ENCODE peak calls at places on chromosome 9, in four cellular contexts. One of them, this sample, is unnamed.

GRCh38 chr9:71628247-71628646 is 140.1 kb downstream of the CEMIP2 start:
- DNase-seq in fibroblast of the aortic adventitia: peak
- DNase-seq in fibroblast of lung: no peak
- DNase-seq in AG10803: peak
- DNase-seq in this sample: no peak

GRCh38 chr9:111178361-111179043 is 140.2 kb upstream of the LPAR1 start:
- DNase-seq in fibroblast of the aortic adventitia: peak
- DNase-seq in fibroblast of lung: peak
- DNase-seq in AG10803: peak
- DNase-seq in this sample: peak

GRCh38 chr9:108751301-108751824 is 104.4 kb downstream of the ACTL7B start:
- DNase-seq in fibroblast of the aortic adventitia: no peak
- DNase-seq in fibroblast of lung: no peak
- DNase-seq in AG10803: peak
- DNase-seq in this sample: no peak

GRCh38 chr9:110536802-110537201 is 42.7 kb downstream of the SVEP1 start:
- DNase-seq in fibroblast of the aortic adventitia: peak
- DNase-seq in fibroblast of lung: peak
- DNase-seq in AG10803: peak
- DNase-seq in this sample: peak

GRCh38 chr9:107597743-107598217 is 108.2 kb upstream of the KLF4 start:
- DNase-seq in fibroblast of the aortic adventitia: no peak
- DNase-seq in fibroblast of lung: no peak
- DNase-seq in AG10803: no peak
- DNase-seq in this sample: no peak

GRCh38 chr9:69745716-69746538 is 13.9 kb downstream of the PTAR1 start:
- DNase-seq in fibroblast of the aortic adventitia: peak
- DNase-seq in fibroblast of lung: peak
- DNase-seq in AG10803: peak
- DNase-seq in this sample: peak

GRCh38 chr9:15889555-15889954 is 336.7 kb downstream of the CCDC171 start:
- DNase-seq in fibroblast of the aortic adventitia: peak
- DNase-seq in fibroblast of lung: peak
- DNase-seq in AG10803: peak
- DNase-seq in this sample: peak

GRCh38 chr9:71254592-71255277 is 133.3 kb upstream of the TRPM3 start:
- DNase-seq in fibroblast of the aortic adventitia: no peak
- DNase-seq in fibroblast of lung: no peak
- DNase-seq in AG10803: no peak
- DNase-seq in this sample: no peak

GRCh38 chr9:133592731-133593409 is 16.3 kb downstream of the FAM163B start:
- DNase-seq in fibroblast of the aortic adventitia: no peak
- DNase-seq in fibroblast of lung: no peak
- DNase-seq in AG10803: no peak
- DNase-seq in this sample: no peak
- TF ChIP-seq CTCF in fibroblast of the aortic adventitia: peak
- TF ChIP-seq CTCF in fibroblast of lung: peak
- TF ChIP-seq CTCF in AG10803: peak
- TF ChIP-seq CTCF in this sample: peak

GRCh38 chr9:99015890-99016289 is 72.2 kb downstream of the COL15A1 start:
- DNase-seq in fibroblast of the aortic adventitia: no peak
- DNase-seq in fibroblast of lung: no peak
- DNase-seq in AG10803: no peak
- DNase-seq in this sample: no peak

GRCh38 chr9:99013550-99013949 is 69.8 kb downstream of the COL15A1 start:
- DNase-seq in fibroblast of the aortic adventitia: no peak
- DNase-seq in fibroblast of lung: no peak
- DNase-seq in AG10803: no peak
- DNase-seq in this sample: no peak

GRCh38 chr9:99015448-99015847 is 71.7 kb downstream of the COL15A1 start:
- DNase-seq in fibroblast of the aortic adventitia: no peak
- DNase-seq in fibroblast of lung: no peak
- DNase-seq in AG10803: no peak
- DNase-seq in this sample: no peak

GRCh38 chr9:99011161-99011709 is 67.5 kb downstream of the COL15A1 start:
- DNase-seq in fibroblast of the aortic adventitia: no peak
- DNase-seq in fibroblast of lung: peak
- DNase-seq in AG10803: no peak
- DNase-seq in this sample: peak

DNA sequence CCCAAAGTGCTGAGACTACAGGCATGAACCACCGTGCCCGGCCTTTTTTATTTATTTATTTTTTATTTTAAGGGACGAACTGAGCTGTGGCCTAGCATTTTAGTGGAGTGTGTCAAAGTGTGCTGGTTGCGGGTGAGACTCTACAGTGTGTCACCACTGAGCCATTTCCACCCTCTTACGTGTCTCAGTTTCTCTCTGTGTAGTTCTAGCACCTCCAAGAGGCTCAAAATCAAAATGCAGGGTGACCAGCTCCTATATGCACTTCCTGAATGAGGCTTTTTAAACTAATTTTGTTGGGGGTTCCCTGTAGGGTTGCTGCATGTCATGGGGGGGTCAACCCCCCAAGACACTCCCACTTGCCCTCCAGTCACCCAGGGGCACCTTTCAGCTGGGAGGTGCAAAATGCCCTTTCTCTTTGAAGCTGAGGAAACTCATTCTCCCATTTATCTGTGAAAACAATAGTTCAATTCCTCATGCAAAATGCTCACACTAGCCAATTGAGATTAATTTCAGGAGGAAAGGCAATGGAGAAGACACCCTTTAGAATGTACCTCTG is 69.3 kb downstream of the COL15A1 start:
- DNase-seq in fibroblast of the aortic adventitia: no peak
- DNase-seq in fibroblast of lung: no peak
- DNase-seq in AG10803: no peak
- DNase-seq in this sample: no peak
- H3K4me3 ChIP-seq in fibroblast of the aortic adventitia: no peak
- H3K4me3 ChIP-seq in fibroblast of lung: no peak
- H3K4me3 ChIP-seq in AG10803: no peak
- H3K4me3 ChIP-seq in this sample: no peak

DNA sequence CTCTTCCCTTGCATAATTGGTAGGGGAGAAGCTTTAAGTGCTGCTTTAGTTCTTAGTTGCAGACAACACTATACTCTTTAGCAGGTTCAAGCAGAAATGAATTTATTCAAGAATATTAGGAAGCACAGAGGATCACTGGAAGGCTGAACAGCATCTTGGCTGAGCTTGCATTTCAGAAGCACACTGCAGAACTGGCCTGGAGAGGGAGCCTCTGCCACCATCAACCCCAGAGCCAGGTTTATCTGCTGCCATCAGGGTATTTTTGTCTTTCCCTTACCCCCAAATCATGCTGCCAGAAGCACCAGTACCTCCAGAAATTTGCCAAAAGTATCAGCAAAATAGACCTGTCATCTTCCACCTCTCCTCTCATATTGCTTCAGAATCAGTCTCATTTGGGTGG is 440.7 kb downstream of the DMAC1 start:
- DNase-seq in fibroblast of the aortic adventitia: no peak
- DNase-seq in fibroblast of lung: no peak
- DNase-seq in AG10803: no peak
- DNase-seq in this sample: no peak
- TF ChIP-seq CTCF in fibroblast of the aortic adventitia: no peak
- TF ChIP-seq CTCF in fibroblast of lung: peak
- TF ChIP-seq CTCF in AG10803: peak
- TF ChIP-seq CTCF in this sample: no peak

GRCh38 chr9:36939214-36939613 is 94.9 kb downstream of the PAX5 start:
- DNase-seq in fibroblast of the aortic adventitia: no peak
- DNase-seq in fibroblast of lung: no peak
- DNase-seq in AG10803: no peak
- DNase-seq in this sample: no peak
- H3K4me3 ChIP-seq in fibroblast of the aortic adventitia: no peak
- H3K4me3 ChIP-seq in fibroblast of lung: no peak
- H3K4me3 ChIP-seq in AG10803: no peak
- H3K4me3 ChIP-seq in this sample: no peak

GRCh38 chr9:124120272-124120671 is 108.7 kb downstream of the LHX2 start:
- DNase-seq in fibroblast of the aortic adventitia: no peak
- DNase-seq in fibroblast of lung: no peak
- DNase-seq in AG10803: no peak
- DNase-seq in this sample: no peak

GRCh38 chr9:124121725-124122124 is 110.2 kb downstream of the LHX2 start:
- DNase-seq in fibroblast of the aortic adventitia: no peak
- DNase-seq in fibroblast of lung: no peak
- DNase-seq in AG10803: no peak
- DNase-seq in this sample: no peak

GRCh38 chr9:124124729-124125589 is 113.4 kb downstream of the LHX2 start:
- DNase-seq in fibroblast of the aortic adventitia: no peak
- DNase-seq in fibroblast of lung: no peak
- DNase-seq in AG10803: no peak
- DNase-seq in this sample: no peak

GRCh38 chr9:124122321-124122720 is 110.8 kb downstream of the LHX2 start:
- DNase-seq in fibroblast of the aortic adventitia: peak
- DNase-seq in fibroblast of lung: peak
- DNase-seq in AG10803: peak
- DNase-seq in this sample: no peak

DNA sequence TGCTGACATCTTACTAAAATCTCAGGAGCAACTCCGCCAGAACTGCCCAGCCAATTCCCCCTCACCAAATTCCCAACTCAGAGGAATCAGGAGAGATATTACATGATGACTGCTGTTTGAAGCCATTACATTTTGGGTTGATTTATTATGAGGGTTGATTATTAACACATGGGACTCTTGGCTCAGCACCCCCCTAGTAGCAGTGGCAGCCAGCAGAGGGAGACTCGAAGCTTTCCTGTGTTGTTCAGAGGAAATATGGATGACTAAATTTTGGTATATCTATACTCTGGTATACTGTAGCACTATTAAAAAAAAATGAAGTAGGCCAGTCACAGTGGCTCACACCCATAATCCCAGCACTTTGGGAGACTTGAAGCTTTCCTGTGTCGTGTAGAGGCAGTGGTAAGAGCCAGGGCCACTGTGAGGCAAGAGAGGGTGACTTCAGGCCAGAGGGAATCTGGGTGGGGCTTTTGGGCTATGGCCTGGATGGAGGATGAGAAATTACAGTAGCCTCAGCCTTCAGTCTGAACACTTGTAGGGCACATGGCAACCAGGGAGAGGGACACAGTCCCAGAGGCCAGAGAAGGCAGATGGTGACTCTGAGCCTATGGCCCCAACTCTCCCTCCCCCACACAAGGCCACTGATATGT is 111.4 kb downstream of the LHX2 start:
- DNase-seq in fibroblast of the aortic adventitia: peak
- DNase-seq in fibroblast of lung: no peak
- DNase-seq in AG10803: peak
- DNase-seq in this sample: no peak
- TF ChIP-seq CTCF in fibroblast of the aortic adventitia: peak
- TF ChIP-seq CTCF in fibroblast of lung: peak
- TF ChIP-seq CTCF in AG10803: peak
- TF ChIP-seq CTCF in this sample: peak

GRCh38 chr9:3495850-3496249 is 30.0 kb downstream of the RFX3 start:
- DNase-seq in fibroblast of the aortic adventitia: no peak
- DNase-seq in fibroblast of lung: no peak
- DNase-seq in AG10803: no peak
- DNase-seq in this sample: no peak

GRCh38 chr9:3500044-3500443 is 25.8 kb downstream of the RFX3 start:
- DNase-seq in fibroblast of the aortic adventitia: no peak
- DNase-seq in fibroblast of lung: no peak
- DNase-seq in AG10803: no peak
- DNase-seq in this sample: no peak

GRCh38 chr9:3498691-3499090 is 27.1 kb downstream of the RFX3 start:
- DNase-seq in fibroblast of the aortic adventitia: peak
- DNase-seq in fibroblast of lung: peak
- DNase-seq in AG10803: peak
- DNase-seq in this sample: peak

GRCh38 chr9:3497406-3497805 is 28.4 kb downstream of the RFX3 start:
- DNase-seq in fibroblast of the aortic adventitia: peak
- DNase-seq in fibroblast of lung: peak
- DNase-seq in AG10803: peak
- DNase-seq in this sample: peak

GRCh38 chr9:3497857-3498256 is 27.9 kb downstream of the RFX3 start:
- DNase-seq in fibroblast of the aortic adventitia: no peak
- DNase-seq in fibroblast of lung: no peak
- DNase-seq in AG10803: no peak
- DNase-seq in this sample: no peak
- H3K4me3 ChIP-seq in fibroblast of the aortic adventitia: no peak
- H3K4me3 ChIP-seq in fibroblast of lung: no peak
- H3K4me3 ChIP-seq in AG10803: no peak
- H3K4me3 ChIP-seq in this sample: no peak

GRCh38 chr9:113319054-113319453 is 15.9 kb upstream of the RNF183 start:
- DNase-seq in fibroblast of the aortic adventitia: no peak
- DNase-seq in fibroblast of lung: no peak
- DNase-seq in AG10803: no peak
- DNase-seq in this sample: no peak

GRCh38 chr9:113313276-113313675 is 10.1 kb upstream of the RNF183 start:
- DNase-seq in fibroblast of the aortic adventitia: no peak
- DNase-seq in fibroblast of lung: no peak
- DNase-seq in AG10803: no peak
- DNase-seq in this sample: no peak

GRCh38 chr9:113316032-113316431 is 12.9 kb upstream of the RNF183 start:
- DNase-seq in fibroblast of the aortic adventitia: no peak
- DNase-seq in fibroblast of lung: no peak
- DNase-seq in AG10803: no peak
- DNase-seq in this sample: no peak

GRCh38 chr9:113320051-113320450 is 16.9 kb upstream of the RNF183 start:
- DNase-seq in fibroblast of the aortic adventitia: no peak
- DNase-seq in fibroblast of lung: no peak
- DNase-seq in AG10803: no peak
- DNase-seq in this sample: no peak

GRCh38 chr9:113317777-113318176 is 14.6 kb upstream of the RNF183 start:
- DNase-seq in fibroblast of the aortic adventitia: peak
- DNase-seq in fibroblast of lung: no peak
- DNase-seq in AG10803: peak
- DNase-seq in this sample: no peak
- TF ChIP-seq CTCF in fibroblast of the aortic adventitia: peak
- TF ChIP-seq CTCF in fibroblast of lung: peak
- TF ChIP-seq CTCF in AG10803: peak
- TF ChIP-seq CTCF in this sample: peak

DNA sequence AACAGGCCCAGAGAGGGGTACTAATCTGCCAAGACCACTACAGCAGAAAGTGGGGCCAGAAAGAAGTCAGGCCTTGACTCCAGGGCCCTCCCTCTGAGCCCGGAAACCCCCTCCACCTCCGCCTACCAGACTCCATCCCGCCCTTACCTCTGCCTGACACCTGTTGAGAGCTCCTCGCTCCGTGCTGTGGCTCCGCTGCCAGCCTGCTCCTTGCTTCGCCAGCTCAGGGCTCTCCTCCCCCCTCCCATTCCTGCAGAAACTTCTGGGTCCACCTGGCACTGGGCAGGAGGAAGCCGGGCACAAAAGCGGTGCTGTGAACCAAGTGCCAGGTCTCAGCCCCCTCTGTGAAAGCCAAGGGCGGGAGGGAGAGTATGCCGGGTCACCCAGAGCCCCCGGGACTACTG is 6.4 kb upstream of the ST6GALNAC6 start:
- DNase-seq in fibroblast of the aortic adventitia: no peak
- DNase-seq in fibroblast of lung: no peak
- DNase-seq in AG10803: no peak
- DNase-seq in this sample: no peak
- H3K4me3 ChIP-seq in fibroblast of the aortic adventitia: no peak
- H3K4me3 ChIP-seq in fibroblast of lung: no peak
- H3K4me3 ChIP-seq in AG10803: no peak
- H3K4me3 ChIP-seq in this sample: no peak